ENCODE peak calls at places on chromosomes 6 and 20, in eight cellular contexts. E, H, X, P, T, A, I and V are unnamed samples.

GRCh38 chr6:107600936-107601335 is 111.0 kb downstream of the SOBP start:
- DNase-seq in X (no peak), A (no peak), E (no peak), H (no peak), P (no peak), T (peak), I (no peak), V (no peak)

GRCh38 chr6:28212510-28213212 is 12.4 kb upstream of the ZSCAN9 start:
- DNase-seq in H (peak), A (no peak), T (peak), E (no peak), I (peak), X (no peak), P (peak), V (peak)

GRCh38 chr6:35955071-35955470 is 34.2 kb upstream of the SRPK1 start:
- DNase-seq in A (no peak), T (no peak), X (no peak), P (no peak), H (no peak), I (no peak), E (no peak), V (no peak)

GRCh38 chr20:54382419-54382818 is 93.0 kb upstream of the DOK5 start:
- DNase-seq in X (no peak), E (no peak), T (no peak), I (no peak), H (no peak), A (no peak), P (no peak), V (no peak)

GRCh38 chr6:111732390-111732789 is 126.7 kb upstream of the TRAF3IP2 start:
- DNase-seq in H (no peak), I (no peak), T (no peak), A (no peak), E (no peak), X (no peak), P (no peak), V (no peak)

GRCh38 chr20:5135363-5136012 is 8.7 kb downstream of the CDS2 start:
- DNase-seq in A (peak), P (no peak), E (no peak), I (no peak), H (no peak), T (no peak), X (no peak), V (no peak)

GRCh38 chr6:122995930-122996796 is at the start of gene CLVS2:
- DNase-seq in A (no peak), P (peak), I (no peak), E (no peak), H (no peak), X (no peak), T (peak), V (no peak)

GRCh38 chr6:40398810-40399477 is 188.2 kb downstream of the LRFN2 start:
- DNase-seq in I (no peak), P (no peak), T (no peak), A (no peak), X (no peak), E (no peak), H (no peak), V (no peak)

GRCh38 chr6:85493389-85493788 is 43.5 kb downstream of the NT5E start:
- DNase-seq in I (no peak), H (no peak), A (no peak), P (no peak), T (no peak), X (no peak), E (no peak), V (no peak)

GRCh38 chr6:49582529-49582928 is 32.1 kb downstream of the C6orf141 start:
- DNase-seq in H (no peak), A (no peak), X (no peak), T (no peak), I (no peak), E (no peak), P (no peak), V (peak)

GRCh38 chr20:57547250-57547649 is 13.7 kb upstream of the PCK1 start:
- DNase-seq in I (no peak), A (no peak), T (no peak), H (no peak), P (no peak), X (no peak), E (no peak), V (no peak)

GRCh38 chr6:137870744-137871247 is 3.7 kb downstream of the TNFAIP3 start:
- DNase-seq in H (no peak), T (no peak), I (peak), X (no peak), A (no peak), P (no peak), E (no peak), V (no peak)

GRCh38 chr6:160973311-160973710 is 18.3 kb upstream of the MAP3K4 start:
- DNase-seq in X (no peak), H (no peak), P (no peak), A (no peak), E (no peak), I (no peak), T (peak), V (peak)

GRCh38 chr6:56091159-56091869 is 156.1 kb downstream of the COL21A1 start:
- DNase-seq in H (peak), E (no peak), X (no peak), P (peak), T (peak), A (no peak), I (no peak), V (no peak)

GRCh38 chr20:669573-669972 is 6.0 kb downstream of the SCRT2 start:
- DNase-seq in X (no peak), H (no peak), P (no peak), T (no peak), E (no peak), A (no peak), I (no peak), V (no peak)

GRCh38 chr20:54668271-54669053 is 193.1 kb downstream of the DOK5 start:
- DNase-seq in E (no peak), X (peak), I (peak), P (peak), A (no peak), H (no peak), T (peak), V (peak)

GRCh38 chr20:15111654-15112053 is 774.2 kb upstream of the FLRT3 start:
- DNase-seq in H (no peak), T (no peak), P (no peak), X (no peak), E (no peak), A (no peak), I (no peak), V (no peak)

GRCh38 chr6:157732007-157732406 is 91.0 kb upstream of the SNX9 start:
- DNase-seq in E (no peak), A (no peak), X (no peak), H (no peak), I (no peak), P (peak), T (no peak), V (no peak)

GRCh38 chr20:18164356-18164755 is 26.7 kb downstream of the KAT14 start:
- DNase-seq in I (no peak), H (no peak), E (no peak), T (no peak), A (no peak), X (no peak), P (no peak), V (no peak)

GRCh38 chr6:19781269-19781668 is 55.9 kb upstream of the ID4 start:
- DNase-seq in I (no peak), H (no peak), A (no peak), P (no peak), T (no peak), E (no peak), X (no peak), V (no peak)